ENCODE peak calls at places on chromosomes 13 and 19, in six cellular contexts. P is ovary, H is IMR-90, Q is tibial nerve, W is epithelial cell of esophagus, G is cardiac fibroblast. N is an unnamed sample.

GRCh38 chr13:101626925-101627555 is 174.6 kb downstream of the ITGBL1 start:
- DNase-seq in P (no peak), G (no peak), H (peak), W (no peak), Q (no peak), N (peak)

GRCh38 chr19:19372656-19373416 is 32.6 kb upstream of the GATAD2A start:
- DNase-seq in P (no peak), W (peak), Q (no peak), G (peak), H (peak), N (peak)

GRCh38 chr13:43662976-43663375 is 123.8 kb downstream of the ENOX1 start:
- DNase-seq in G (no peak), Q (no peak), P (no peak), W (no peak), H (no peak), N (no peak)

GRCh38 chr13:102586615-102587014 is 10.2 kb upstream of the TPP2 start:
- DNase-seq in P (no peak), G (no peak), H (no peak), Q (no peak), W (peak), N (no peak)

GRCh38 chr13:110965038-110965754 is 50.3 kb upstream of the ANKRD10 start:
- DNase-seq in H (peak), P (no peak), W (peak), G (peak), Q (no peak), N (no peak)

GRCh38 chr19:42023121-42023942 is 29.3 kb upstream of the ATP1A3 start:
- DNase-seq in G (peak), P (no peak), H (peak), W (peak), Q (no peak), N (peak)

GRCh38 chr19:24054044-24054935 is 32.7 kb upstream of the ZNF254 start:
- DNase-seq in G (no peak), W (peak), H (peak), Q (no peak), P (no peak), N (no peak)

GRCh38 chr19:49468746-49469447 is 5.1 kb upstream of the FLT3LG start:
- DNase-seq in P (no peak), Q (peak), H (no peak), G (peak), W (peak), N (peak)

GRCh38 chr19:6551607-6552450 is 21.0 kb downstream of the TNFSF9 start:
- DNase-seq in H (no peak), P (no peak), G (no peak), W (no peak), Q (no peak), N (peak)

GRCh38 chr13:47553329-47553977 is 447.6 kb downstream of the SUCLA2 start:
- DNase-seq in W (no peak), H (no peak), G (no peak), P (no peak), Q (no peak), N (no peak)

GRCh38 chr13:50779443-50780200 is 63.9 kb downstream of the DLEU7 start:
- DNase-seq in P (no peak), H (no peak), G (no peak), W (no peak), Q (no peak), N (no peak)

GRCh38 chr13:24217601-24218281 is 57.2 kb downstream of the SPATA13 start:
- DNase-seq in W (peak), H (no peak), Q (no peak), P (no peak), G (peak), N (no peak)

GRCh38 chr13:80093888-80094287 is 247.0 kb downstream of the SPRY2 start:
- DNase-seq in G (no peak), H (no peak), P (no peak), Q (no peak), W (no peak), N (no peak)

GRCh38 chr13:98445340-98446233 is 131.3 kb downstream of the STK24 start:
- DNase-seq in P (peak), W (peak), Q (peak), H (peak), G (peak), N (peak)

GRCh38 chr19:947090-947706 is 21.4 kb downstream of the ARID3A start:
- DNase-seq in W (no peak), H (no peak), Q (no peak), P (no peak), G (no peak), N (peak)
- TF ChIP-seq CTCF in W (no peak), H (no peak), Q (no peak), P (no peak), G (no peak), N (peak)

GRCh38 chr19:21491161-21491560 is 14.2 kb upstream of the ZNF429 start:
- DNase-seq in P (no peak), H (peak), G (no peak), W (peak), Q (no peak), N (no peak)
- TF ChIP-seq CTCF in P (no peak), H (no peak), G (no peak), W (no peak), Q (no peak), N (no peak)

GRCh38 chr13:109790951-109791605 is 4.7 kb upstream of the IRS2 start:
- DNase-seq in G (peak), P (no peak), H (peak), W (peak), Q (no peak), N (no peak)
- TF ChIP-seq CTCF in G (peak), P (no peak), H (peak), W (peak), Q (peak), N (peak)

DNA sequence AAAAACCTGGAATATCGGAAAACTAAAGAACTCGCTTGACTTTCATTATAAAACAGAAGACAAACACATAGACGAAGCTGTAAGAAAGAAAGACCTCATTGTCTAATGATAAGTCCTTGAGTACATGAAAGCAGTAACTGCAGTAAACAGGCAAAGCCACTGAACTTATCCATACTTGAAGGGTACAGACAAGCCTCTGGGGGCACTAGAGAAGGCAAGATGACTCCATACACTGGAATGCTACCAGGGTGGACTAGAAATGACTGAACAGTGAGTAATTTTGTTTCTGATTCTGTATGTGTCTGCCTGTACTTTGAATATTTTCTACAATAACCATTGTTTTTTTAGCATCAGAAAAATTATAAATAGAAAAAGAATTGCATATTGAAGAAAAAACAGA is 507.9 kb downstream of the UQCRFS1 start:
- DNase-seq in Q (no peak), W (peak), P (no peak), H (peak), G (peak), N (no peak)
- TF ChIP-seq CTCF in Q (no peak), W (no peak), P (no peak), H (peak), G (peak), N (no peak)

GRCh38 chr19:8525401-8525684 is 11.4 kb upstream of the ZNF414 start:
- DNase-seq in W (no peak), H (no peak), Q (no peak), P (no peak), G (no peak), N (no peak)
- TF ChIP-seq CTCF in W (no peak), H (peak), Q (no peak), P (peak), G (no peak), N (no peak)

DNA sequence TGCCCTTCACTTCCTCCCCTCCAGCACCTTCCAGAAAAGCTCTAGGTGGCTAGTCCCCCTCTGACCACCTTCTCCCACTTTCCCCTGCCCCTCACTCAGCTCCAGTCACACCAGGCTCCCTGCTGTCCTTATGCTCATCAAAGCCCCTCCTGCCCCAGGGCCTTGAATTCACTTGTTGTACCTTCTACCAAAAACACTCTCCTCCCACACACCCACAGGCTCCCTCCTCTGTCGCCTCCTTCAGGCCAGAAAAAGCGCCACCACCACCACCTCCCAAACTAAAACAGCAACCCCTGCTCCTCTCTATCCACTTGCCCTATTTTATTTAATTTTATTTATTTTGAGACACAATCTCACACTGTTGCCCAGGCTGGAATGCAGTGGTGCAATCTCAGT is 4.8 kb upstream of the CEACAM16 start:
- DNase-seq in H (no peak), Q (no peak), P (no peak), W (no peak), G (no peak), N (no peak)
- TF ChIP-seq CTCF in H (peak), Q (no peak), P (no peak), W (peak), G (peak), N (peak)